ENCODE peak calls at places on chromosomes 6 and 20, in nine cellular contexts. One of them, this sample, is unnamed.

GRCh38 chr6:50905297-50905696 is 86.6 kb downstream of the TFAP2B start:
- DNase-seq in CD4-positive, alpha-beta memory T cell: no peak
- DNase-seq in CD4-positive, alpha-beta T cell: no peak
- DNase-seq in GM23248: no peak
- DNase-seq in tibial nerve: no peak
- DNase-seq in neuronal stem cell: no peak
- DNase-seq in SK-N-SH: no peak
- DNase-seq in AG04450: no peak
- DNase-seq in effector memory CD4-positive, alpha-beta T cell: no peak
- DNase-seq in this sample: no peak

GRCh38 chr6:42911171-42912021 is 4.5 kb upstream of the PTCRA start:
- DNase-seq in CD4-positive, alpha-beta memory T cell: no peak
- DNase-seq in CD4-positive, alpha-beta T cell: no peak
- DNase-seq in GM23248: peak
- DNase-seq in tibial nerve: no peak
- DNase-seq in neuronal stem cell: peak
- DNase-seq in SK-N-SH: peak
- DNase-seq in AG04450: no peak
- DNase-seq in effector memory CD4-positive, alpha-beta T cell: no peak
- DNase-seq in this sample: no peak

GRCh38 chr6:163470611-163471010 is 56.1 kb downstream of the QKI start:
- DNase-seq in CD4-positive, alpha-beta memory T cell: no peak
- DNase-seq in CD4-positive, alpha-beta T cell: no peak
- DNase-seq in GM23248: no peak
- DNase-seq in tibial nerve: no peak
- DNase-seq in neuronal stem cell: no peak
- DNase-seq in SK-N-SH: no peak
- DNase-seq in AG04450: no peak
- DNase-seq in effector memory CD4-positive, alpha-beta T cell: no peak
- DNase-seq in this sample: no peak

GRCh38 chr20:36310215-36310981 is 4.3 kb downstream of the DLGAP4 start:
- DNase-seq in CD4-positive, alpha-beta memory T cell: no peak
- DNase-seq in CD4-positive, alpha-beta T cell: no peak
- DNase-seq in GM23248: no peak
- DNase-seq in tibial nerve: no peak
- DNase-seq in neuronal stem cell: no peak
- DNase-seq in SK-N-SH: no peak
- DNase-seq in AG04450: no peak
- DNase-seq in effector memory CD4-positive, alpha-beta T cell: no peak
- DNase-seq in this sample: no peak

GRCh38 chr6:74927299-74927698 is 278.6 kb downstream of the COL12A1 start:
- DNase-seq in CD4-positive, alpha-beta memory T cell: no peak
- DNase-seq in CD4-positive, alpha-beta T cell: no peak
- DNase-seq in GM23248: no peak
- DNase-seq in tibial nerve: no peak
- DNase-seq in neuronal stem cell: no peak
- DNase-seq in SK-N-SH: no peak
- DNase-seq in AG04450: no peak
- DNase-seq in effector memory CD4-positive, alpha-beta T cell: no peak
- DNase-seq in this sample: no peak

GRCh38 chr6:92364948-92365386 is 1054.4 kb downstream of the EPHA7 start:
- DNase-seq in CD4-positive, alpha-beta memory T cell: no peak
- DNase-seq in CD4-positive, alpha-beta T cell: no peak
- DNase-seq in GM23248: no peak
- DNase-seq in tibial nerve: no peak
- DNase-seq in neuronal stem cell: no peak
- DNase-seq in SK-N-SH: no peak
- DNase-seq in AG04450: no peak
- DNase-seq in effector memory CD4-positive, alpha-beta T cell: no peak
- DNase-seq in this sample: no peak

GRCh38 chr6:112332274-112332673 is 14.9 kb upstream of the RFPL4B start:
- DNase-seq in CD4-positive, alpha-beta memory T cell: no peak
- DNase-seq in CD4-positive, alpha-beta T cell: no peak
- DNase-seq in GM23248: peak
- DNase-seq in tibial nerve: no peak
- DNase-seq in neuronal stem cell: no peak
- DNase-seq in SK-N-SH: no peak
- DNase-seq in AG04450: no peak
- DNase-seq in effector memory CD4-positive, alpha-beta T cell: no peak
- DNase-seq in this sample: no peak

GRCh38 chr6:161498359-161498758 is 224.5 kb upstream of the AGPAT4 start:
- DNase-seq in CD4-positive, alpha-beta memory T cell: no peak
- DNase-seq in CD4-positive, alpha-beta T cell: no peak
- DNase-seq in GM23248: peak
- DNase-seq in tibial nerve: no peak
- DNase-seq in neuronal stem cell: peak
- DNase-seq in SK-N-SH: peak
- DNase-seq in AG04450: no peak
- DNase-seq in effector memory CD4-positive, alpha-beta T cell: no peak
- DNase-seq in this sample: no peak

GRCh38 chr6:4668271-4669179 is 107.7 kb upstream of the CDYL start:
- DNase-seq in CD4-positive, alpha-beta memory T cell: no peak
- DNase-seq in CD4-positive, alpha-beta T cell: no peak
- DNase-seq in GM23248: peak
- DNase-seq in tibial nerve: no peak
- DNase-seq in neuronal stem cell: no peak
- DNase-seq in SK-N-SH: no peak
- DNase-seq in AG04450: no peak
- DNase-seq in effector memory CD4-positive, alpha-beta T cell: no peak
- DNase-seq in this sample: no peak

GRCh38 chr6:34916348-34916967 is 27.4 kb downstream of the ANKS1A start:
- DNase-seq in CD4-positive, alpha-beta memory T cell: no peak
- DNase-seq in CD4-positive, alpha-beta T cell: no peak
- DNase-seq in GM23248: no peak
- DNase-seq in tibial nerve: no peak
- DNase-seq in neuronal stem cell: no peak
- DNase-seq in SK-N-SH: no peak
- DNase-seq in AG04450: no peak
- DNase-seq in effector memory CD4-positive, alpha-beta T cell: no peak
- DNase-seq in this sample: no peak

GRCh38 chr6:18632670-18633410 is 245.7 kb downstream of the RNF144B start:
- DNase-seq in CD4-positive, alpha-beta memory T cell: no peak
- DNase-seq in CD4-positive, alpha-beta T cell: no peak
- DNase-seq in GM23248: peak
- DNase-seq in tibial nerve: no peak
- DNase-seq in neuronal stem cell: no peak
- DNase-seq in SK-N-SH: no peak
- DNase-seq in AG04450: no peak
- DNase-seq in effector memory CD4-positive, alpha-beta T cell: no peak
- DNase-seq in this sample: no peak

GRCh38 chr20:37421988-37422387 is 76.0 kb downstream of the SRC start:
- DNase-seq in CD4-positive, alpha-beta memory T cell: no peak
- DNase-seq in CD4-positive, alpha-beta T cell: no peak
- DNase-seq in GM23248: no peak
- DNase-seq in tibial nerve: no peak
- DNase-seq in neuronal stem cell: no peak
- DNase-seq in SK-N-SH: no peak
- DNase-seq in AG04450: no peak
- DNase-seq in effector memory CD4-positive, alpha-beta T cell: no peak
- DNase-seq in this sample: no peak

GRCh38 chr6:26362836-26363220 is 2.2 kb upstream of the BTN3A2 start:
- DNase-seq in CD4-positive, alpha-beta memory T cell: no peak
- DNase-seq in CD4-positive, alpha-beta T cell: no peak
- DNase-seq in GM23248: no peak
- DNase-seq in tibial nerve: no peak
- DNase-seq in neuronal stem cell: no peak
- DNase-seq in SK-N-SH: no peak
- DNase-seq in AG04450: no peak
- DNase-seq in effector memory CD4-positive, alpha-beta T cell: no peak
- DNase-seq in this sample: no peak

GRCh38 chr6:27541212-27541931 is 68.5 kb upstream of the ZNF184 start:
- DNase-seq in CD4-positive, alpha-beta memory T cell: no peak
- DNase-seq in CD4-positive, alpha-beta T cell: no peak
- DNase-seq in GM23248: no peak
- DNase-seq in tibial nerve: no peak
- DNase-seq in neuronal stem cell: no peak
- DNase-seq in SK-N-SH: no peak
- DNase-seq in AG04450: no peak
- DNase-seq in effector memory CD4-positive, alpha-beta T cell: no peak
- DNase-seq in this sample: no peak

GRCh38 chr6:14211596-14211961 is 94.0 kb downstream of the CD83 start:
- DNase-seq in CD4-positive, alpha-beta memory T cell: no peak
- DNase-seq in CD4-positive, alpha-beta T cell: no peak
- DNase-seq in GM23248: peak
- DNase-seq in tibial nerve: peak
- DNase-seq in neuronal stem cell: peak
- DNase-seq in SK-N-SH: peak
- DNase-seq in AG04450: no peak
- DNase-seq in effector memory CD4-positive, alpha-beta T cell: no peak
- DNase-seq in this sample: no peak

GRCh38 chr6:154514481-154514880 is 4.0 kb upstream of the CNKSR3 start:
- DNase-seq in CD4-positive, alpha-beta memory T cell: no peak
- DNase-seq in CD4-positive, alpha-beta T cell: no peak
- DNase-seq in GM23248: no peak
- DNase-seq in tibial nerve: no peak
- DNase-seq in neuronal stem cell: no peak
- DNase-seq in SK-N-SH: no peak
- DNase-seq in AG04450: no peak
- DNase-seq in effector memory CD4-positive, alpha-beta T cell: no peak
- DNase-seq in this sample: no peak

GRCh38 chr6:151130329-151130728 is 109.4 kb upstream of the AKAP12 start:
- DNase-seq in CD4-positive, alpha-beta memory T cell: no peak
- DNase-seq in CD4-positive, alpha-beta T cell: no peak
- DNase-seq in GM23248: no peak
- DNase-seq in tibial nerve: no peak
- DNase-seq in neuronal stem cell: no peak
- DNase-seq in SK-N-SH: no peak
- DNase-seq in AG04450: no peak
- DNase-seq in effector memory CD4-positive, alpha-beta T cell: no peak
- DNase-seq in this sample: no peak
- H3K27ac ChIP-seq in CD4-positive, alpha-beta memory T cell: no peak
- H3K27ac ChIP-seq in CD4-positive, alpha-beta T cell: no peak
- H3K27ac ChIP-seq in GM23248: no peak
- H3K27ac ChIP-seq in tibial nerve: no peak
- H3K27ac ChIP-seq in neuronal stem cell: no peak
- H3K27ac ChIP-seq in SK-N-SH: no peak
- H3K27ac ChIP-seq in AG04450: no peak
- H3K27ac ChIP-seq in effector memory CD4-positive, alpha-beta T cell: no peak
- H3K27ac ChIP-seq in this sample: no peak

GRCh38 chr6:132133734-132134490 is 182.7 kb upstream of the CCN2 start:
- DNase-seq in CD4-positive, alpha-beta memory T cell: no peak
- DNase-seq in CD4-positive, alpha-beta T cell: no peak
- DNase-seq in GM23248: peak
- DNase-seq in tibial nerve: peak
- DNase-seq in neuronal stem cell: no peak
- DNase-seq in SK-N-SH: no peak
- DNase-seq in AG04450: no peak
- DNase-seq in effector memory CD4-positive, alpha-beta T cell: no peak
- DNase-seq in this sample: no peak
- H3K27ac ChIP-seq in CD4-positive, alpha-beta memory T cell: no peak
- H3K27ac ChIP-seq in CD4-positive, alpha-beta T cell: no peak
- H3K27ac ChIP-seq in GM23248: peak
- H3K27ac ChIP-seq in tibial nerve: peak
- H3K27ac ChIP-seq in neuronal stem cell: no peak
- H3K27ac ChIP-seq in SK-N-SH: no peak
- H3K27ac ChIP-seq in AG04450: peak
- H3K27ac ChIP-seq in effector memory CD4-positive, alpha-beta T cell: no peak
- H3K27ac ChIP-seq in this sample: no peak

DNA sequence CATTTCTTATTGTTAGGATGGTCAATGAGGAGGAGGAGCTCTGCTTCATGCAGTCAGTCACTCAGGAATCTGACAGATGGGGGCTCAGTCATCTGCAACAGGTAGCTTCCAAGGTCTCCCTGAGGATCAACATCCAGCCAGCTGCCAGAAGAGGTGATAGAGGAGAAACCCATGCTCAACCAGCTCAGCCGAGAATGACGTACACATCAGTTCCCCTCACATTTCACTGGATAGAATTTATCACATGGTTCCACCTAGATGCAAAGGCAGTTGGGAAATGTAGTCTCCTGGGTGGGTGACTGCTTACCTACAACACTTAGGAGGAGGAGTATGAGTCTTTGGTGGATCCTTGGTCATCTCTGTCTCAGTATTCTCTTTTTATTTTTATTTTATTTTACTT is 144.5 kb downstream of the CEBPB start:
- DNase-seq in CD4-positive, alpha-beta memory T cell: no peak
- DNase-seq in CD4-positive, alpha-beta T cell: no peak
- DNase-seq in GM23248: peak
- DNase-seq in tibial nerve: no peak
- DNase-seq in neuronal stem cell: peak
- DNase-seq in SK-N-SH: peak
- DNase-seq in AG04450: no peak
- DNase-seq in effector memory CD4-positive, alpha-beta T cell: no peak
- DNase-seq in this sample: no peak
- H3K27ac ChIP-seq in CD4-positive, alpha-beta memory T cell: no peak
- H3K27ac ChIP-seq in CD4-positive, alpha-beta T cell: no peak
- H3K27ac ChIP-seq in GM23248: peak
- H3K27ac ChIP-seq in tibial nerve: no peak
- H3K27ac ChIP-seq in neuronal stem cell: no peak
- H3K27ac ChIP-seq in SK-N-SH: no peak
- H3K27ac ChIP-seq in AG04450: no peak
- H3K27ac ChIP-seq in effector memory CD4-positive, alpha-beta T cell: no peak
- H3K27ac ChIP-seq in this sample: no peak

GRCh38 chr6:55568779-55569439 is 10.1 kb downstream of the HMGCLL1 start:
- DNase-seq in CD4-positive, alpha-beta memory T cell: no peak
- DNase-seq in CD4-positive, alpha-beta T cell: no peak
- DNase-seq in GM23248: no peak
- DNase-seq in tibial nerve: no peak
- DNase-seq in neuronal stem cell: peak
- DNase-seq in SK-N-SH: no peak
- DNase-seq in AG04450: no peak
- DNase-seq in effector memory CD4-positive, alpha-beta T cell: no peak
- DNase-seq in this sample: no peak
- H3K27ac ChIP-seq in CD4-positive, alpha-beta memory T cell: no peak
- H3K27ac ChIP-seq in CD4-positive, alpha-beta T cell: no peak
- H3K27ac ChIP-seq in GM23248: no peak
- H3K27ac ChIP-seq in tibial nerve: peak
- H3K27ac ChIP-seq in neuronal stem cell: peak
- H3K27ac ChIP-seq in SK-N-SH: no peak
- H3K27ac ChIP-seq in AG04450: no peak
- H3K27ac ChIP-seq in effector memory CD4-positive, alpha-beta T cell: no peak
- H3K27ac ChIP-seq in this sample: no peak

GRCh38 chr6:36865835-36866234 is 8.8 kb downstream of the PPIL1 start:
- DNase-seq in CD4-positive, alpha-beta memory T cell: peak
- DNase-seq in CD4-positive, alpha-beta T cell: no peak
- DNase-seq in GM23248: no peak
- DNase-seq in tibial nerve: no peak
- DNase-seq in neuronal stem cell: no peak
- DNase-seq in SK-N-SH: no peak
- DNase-seq in AG04450: no peak
- DNase-seq in effector memory CD4-positive, alpha-beta T cell: no peak
- DNase-seq in this sample: no peak
- H3K27ac ChIP-seq in CD4-positive, alpha-beta memory T cell: no peak
- H3K27ac ChIP-seq in CD4-positive, alpha-beta T cell: no peak
- H3K27ac ChIP-seq in GM23248: no peak
- H3K27ac ChIP-seq in tibial nerve: no peak
- H3K27ac ChIP-seq in neuronal stem cell: no peak
- H3K27ac ChIP-seq in SK-N-SH: peak
- H3K27ac ChIP-seq in AG04450: no peak
- H3K27ac ChIP-seq in effector memory CD4-positive, alpha-beta T cell: no peak
- H3K27ac ChIP-seq in this sample: no peak

This sample was measured in caudate nucleus.